ENCODE peak calls at places on chromosomes 4 and X, in eight cellular contexts. R is brain pericyte; Y is fibroblast of the aortic adventitia; Z is stimulated activated CD8-positive, alpha-beta memory T cell treated with anti-CD3 and anti-CD28 coated beads, Interleukin-7, amount 100 ng/mL, for 24 hours; N is mammary epithelial cell; H is adipocyte; L is activated CD4-positive, alpha-beta T cell treated with anti-CD3 and anti-CD28 coated beads, Interleukin-2, amount 50 U/mL, for 48 hours; Q is amniotic stem cell. P is an unnamed sample.
A peak's percentile ranks its signal among the peaks of the same experiment; 100 is the strongest.

GRCh38 chrX:45172890-45173289 is 27.8 kb downstream of the DIPK2B start:
- DNase-seq in R (no peak), Y (peak; percentile 23), Z (no peak), N (peak; percentile 88), H (peak; percentile 43), L (no peak), Q (no peak), P (peak; percentile 67)

GRCh38 chr4:76658231-76659102 is 223.4 kb downstream of the SHROOM3 start:
- DNase-seq in R (no peak), Y (peak; percentile 70), Z (no peak), N (peak; percentile 62), H (peak; percentile 83), L (no peak), Q (peak; percentile 50), P (peak; percentile 49)

GRCh38 chrX:16743604-16744325 is 24.4 kb downstream of the SYAP1 start:
- DNase-seq in R (no peak), Y (peak; percentile 72), Z (no peak), N (peak; percentile 90), H (peak; percentile 39), L (no peak), Q (peak; percentile 4), P (peak; percentile 63)

GRCh38 chr4:76364763-76365162 is 56.2 kb downstream of the CCDC158 start:
- DNase-seq in R (no peak), Y (no peak), Z (no peak), N (no peak), H (no peak), L (no peak), Q (no peak), P (no peak)

GRCh38 chrX:130173190-130173895 is 1.6 kb downstream of the RAB33A start:
- DNase-seq in R (no peak), Y (peak; percentile 93), Z (no peak), N (no peak), H (peak; percentile 78), L (peak; percentile 49), Q (peak; percentile 26), P (peak; percentile 67)

GRCh38 chrX:44462851-44463250 is 79.8 kb downstream of the FUNDC1 start:
- DNase-seq in R (no peak), Y (peak; percentile 6), Z (no peak), N (no peak), H (peak; percentile 54), L (no peak), Q (no peak), P (no peak)

GRCh38 chr4:113461281-113461680 is 300.3 kb downstream of the CAMK2D start:
- DNase-seq in R (no peak), Y (no peak), Z (no peak), N (no peak), H (no peak), L (no peak), Q (no peak), P (no peak)

GRCh38 chr4:2796261-2797187 is 3.6 kb downstream of the SH3BP2 start:
- DNase-seq in R (peak; percentile 81), Y (peak; percentile 69), Z (no peak), N (peak; percentile 31), H (peak; percentile 68), L (no peak), Q (peak; percentile 40), P (peak; percentile 82)

GRCh38 chrX:39772057-39772832 is 325.5 kb downstream of the BCOR start:
- DNase-seq in R (no peak), Y (no peak), Z (peak; percentile 24), N (no peak), H (no peak), L (peak; percentile 69), Q (no peak), P (no peak)